ENCODE peak calls at places on chromosomes 13 and 19, in six cellular contexts. One of them, this sample, is unnamed.

GRCh38 chr13:35927554-35927953 is 203.6 kb downstream of the DCLK1 start:
- DNase-seq in cardiac septum: no peak
- DNase-seq in AG09309: no peak
- DNase-seq in T-helper 1 cell: no peak
- DNase-seq in NCI-H1417: no peak
- DNase-seq in T-helper 2 cell: no peak
- DNase-seq in this sample: peak

GRCh38 chr19:4015705-4016402 is 8.3 kb downstream of the PIAS4 start:
- DNase-seq in T-helper 1 cell: no peak
- DNase-seq in cardiac septum: no peak
- DNase-seq in T-helper 2 cell: no peak
- DNase-seq in AG09309: no peak
- DNase-seq in NCI-H1417: no peak
- DNase-seq in this sample: peak

GRCh38 chr19:17450264-17451075 is 2.0 kb upstream of the TMEM221 start:
- DNase-seq in NCI-H1417: no peak
- DNase-seq in T-helper 1 cell: no peak
- DNase-seq in cardiac septum: no peak
- DNase-seq in T-helper 2 cell: peak
- DNase-seq in AG09309: no peak
- DNase-seq in this sample: no peak

GRCh38 chr13:76887070-76887563 is 912 bp upstream of the KCTD12 start:
- DNase-seq in cardiac septum: peak
- DNase-seq in T-helper 1 cell: no peak
- DNase-seq in NCI-H1417: no peak
- DNase-seq in T-helper 2 cell: no peak
- DNase-seq in AG09309: no peak
- DNase-seq in this sample: peak

GRCh38 chr13:94345374-94346195 is 133.9 kb downstream of the DCT start:
- DNase-seq in T-helper 1 cell: no peak
- DNase-seq in cardiac septum: no peak
- DNase-seq in T-helper 2 cell: peak
- DNase-seq in NCI-H1417: peak
- DNase-seq in AG09309: no peak
- DNase-seq in this sample: no peak

GRCh38 chr19:41225238-41226052 is 6.4 kb downstream of the AXL start:
- DNase-seq in T-helper 1 cell: no peak
- DNase-seq in T-helper 2 cell: peak
- DNase-seq in AG09309: peak
- DNase-seq in NCI-H1417: no peak
- DNase-seq in cardiac septum: no peak
- DNase-seq in this sample: no peak

GRCh38 chr19:39497850-39498261 is 891 bp upstream of the DLL3 start:
- DNase-seq in NCI-H1417: peak
- DNase-seq in T-helper 1 cell: no peak
- DNase-seq in cardiac septum: no peak
- DNase-seq in AG09309: no peak
- DNase-seq in T-helper 2 cell: peak
- DNase-seq in this sample: peak

GRCh38 chr19:6066661-6067646 is 43.3 kb downstream of the RFX2 start:
- DNase-seq in T-helper 2 cell: no peak
- DNase-seq in T-helper 1 cell: peak
- DNase-seq in cardiac septum: peak
- DNase-seq in NCI-H1417: peak
- DNase-seq in AG09309: peak
- DNase-seq in this sample: peak

GRCh38 chr13:104301216-104301975 is 1235.2 kb upstream of the SLC10A2 start:
- DNase-seq in AG09309: no peak
- DNase-seq in T-helper 2 cell: no peak
- DNase-seq in cardiac septum: no peak
- DNase-seq in T-helper 1 cell: no peak
- DNase-seq in NCI-H1417: peak
- DNase-seq in this sample: no peak

GRCh38 chr13:37681295-37682032 is 82.9 kb upstream of the POSTN start:
- DNase-seq in NCI-H1417: no peak
- DNase-seq in cardiac septum: no peak
- DNase-seq in T-helper 2 cell: no peak
- DNase-seq in T-helper 1 cell: no peak
- DNase-seq in AG09309: peak
- DNase-seq in this sample: no peak

GRCh38 chr13:19864018-19864338 is 529 bp upstream of the ZMYM5 start:
- DNase-seq in NCI-H1417: peak
- DNase-seq in T-helper 2 cell: peak
- DNase-seq in AG09309: no peak
- DNase-seq in T-helper 1 cell: peak
- DNase-seq in cardiac septum: peak
- DNase-seq in this sample: peak

GRCh38 chr19:1929051-1929742 is 11.8 kb upstream of the CSNK1G2 start:
- DNase-seq in T-helper 2 cell: peak
- DNase-seq in cardiac septum: peak
- DNase-seq in T-helper 1 cell: peak
- DNase-seq in NCI-H1417: peak
- DNase-seq in AG09309: no peak
- DNase-seq in this sample: peak

GRCh38 chr13:111152836-111153235 is 37.7 kb downstream of the ARHGEF7 start:
- DNase-seq in cardiac septum: no peak
- DNase-seq in AG09309: no peak
- DNase-seq in NCI-H1417: peak
- DNase-seq in T-helper 2 cell: no peak
- DNase-seq in T-helper 1 cell: no peak
- DNase-seq in this sample: no peak

GRCh38 chr13:73702419-73703071 is 431.7 kb downstream of the KLF12 start:
- DNase-seq in NCI-H1417: no peak
- DNase-seq in AG09309: no peak
- DNase-seq in T-helper 2 cell: peak
- DNase-seq in T-helper 1 cell: peak
- DNase-seq in cardiac septum: no peak
- DNase-seq in this sample: no peak